ENCODE peak calls at places on chromosomes 3 and 15, in six cellular contexts. One of them, this sample, is unnamed.

GRCh38 chr3:170724599-170724998 is 138.7 kb upstream of the SLC7A14 start:
- DNase-seq in A549: no peak
- DNase-seq in SK-N-SH: no peak
- DNase-seq in HepG2: no peak
- DNase-seq in GM12878: no peak
- DNase-seq in K562: no peak
- DNase-seq in this sample: peak; percentile 82

GRCh38 chr3:141789281-141789680 is 26.1 kb downstream of the GRK7 start:
- DNase-seq in A549: peak; percentile 59
- DNase-seq in SK-N-SH: no peak
- DNase-seq in HepG2: peak; percentile 19
- DNase-seq in GM12878: no peak
- DNase-seq in K562: peak; percentile 61
- DNase-seq in this sample: no peak

GRCh38 chr3:30752961-30753360 is 141.5 kb downstream of the GADL1 start:
- DNase-seq in A549: peak; percentile 60
- DNase-seq in SK-N-SH: no peak
- DNase-seq in HepG2: peak; percentile 21
- DNase-seq in GM12878: no peak
- DNase-seq in K562: no peak
- DNase-seq in this sample: peak; percentile 83

GRCh38 chr3:186663351-186664118 is 2.3 kb upstream of the HRG start:
- DNase-seq in A549: no peak
- DNase-seq in SK-N-SH: no peak
- DNase-seq in HepG2: no peak
- DNase-seq in GM12878: no peak
- DNase-seq in K562: no peak
- DNase-seq in this sample: no peak

GRCh38 chr3:36804295-36805055 is 40.1 kb upstream of the DCLK3 start:
- DNase-seq in A549: no peak
- DNase-seq in SK-N-SH: no peak
- DNase-seq in HepG2: no peak
- DNase-seq in GM12878: no peak
- DNase-seq in K562: no peak
- DNase-seq in this sample: no peak

GRCh38 chr15:48413304-48413703 is 82.1 kb downstream of the DUT start:
- DNase-seq in A549: no peak
- DNase-seq in SK-N-SH: no peak
- DNase-seq in HepG2: peak; percentile 9
- DNase-seq in GM12878: no peak
- DNase-seq in K562: no peak
- DNase-seq in this sample: peak; percentile 71

GRCh38 chr3:107498646-107499045 is 24.1 kb upstream of the BBX start:
- DNase-seq in A549: no peak
- DNase-seq in SK-N-SH: no peak
- DNase-seq in HepG2: no peak
- DNase-seq in GM12878: no peak
- DNase-seq in K562: no peak
- DNase-seq in this sample: no peak

GRCh38 chr15:90232196-90232595 is 1.5 kb downstream of the CIB1 start:
- DNase-seq in A549: no peak
- DNase-seq in SK-N-SH: no peak
- DNase-seq in HepG2: no peak
- DNase-seq in GM12878: no peak
- DNase-seq in K562: no peak
- DNase-seq in this sample: no peak

GRCh38 chr3:373193-373784 is 176.7 kb downstream of the CHL1 start:
- DNase-seq in A549: no peak
- DNase-seq in SK-N-SH: no peak
- DNase-seq in HepG2: no peak
- DNase-seq in GM12878: no peak
- DNase-seq in K562: no peak
- DNase-seq in this sample: no peak

GRCh38 chr3:12288466-12289129 is at the start of gene PPARG:
- DNase-seq in A549: peak; percentile 84
- DNase-seq in SK-N-SH: peak; percentile 73
- DNase-seq in HepG2: peak; percentile 54
- DNase-seq in GM12878: no peak
- DNase-seq in K562: no peak
- DNase-seq in this sample: no peak

GRCh38 chr3:69871868-69872267 is 127.7 kb upstream of the SAMMSON start:
- DNase-seq in A549: no peak
- DNase-seq in SK-N-SH: no peak
- DNase-seq in HepG2: no peak
- DNase-seq in GM12878: no peak
- DNase-seq in K562: no peak
- DNase-seq in this sample: no peak

GRCh38 chr15:89404023-89404422 is 69.4 kb upstream of the POLG start:
- DNase-seq in A549: no peak
- DNase-seq in SK-N-SH: no peak
- DNase-seq in HepG2: no peak
- DNase-seq in GM12878: no peak
- DNase-seq in K562: no peak
- DNase-seq in this sample: no peak

GRCh38 chr3:145648396-145648795 is 512.6 kb downstream of the PLOD2 start:
- DNase-seq in A549: no peak
- DNase-seq in SK-N-SH: no peak
- DNase-seq in HepG2: no peak
- DNase-seq in GM12878: no peak
- DNase-seq in K562: no peak
- DNase-seq in this sample: no peak

DNA sequence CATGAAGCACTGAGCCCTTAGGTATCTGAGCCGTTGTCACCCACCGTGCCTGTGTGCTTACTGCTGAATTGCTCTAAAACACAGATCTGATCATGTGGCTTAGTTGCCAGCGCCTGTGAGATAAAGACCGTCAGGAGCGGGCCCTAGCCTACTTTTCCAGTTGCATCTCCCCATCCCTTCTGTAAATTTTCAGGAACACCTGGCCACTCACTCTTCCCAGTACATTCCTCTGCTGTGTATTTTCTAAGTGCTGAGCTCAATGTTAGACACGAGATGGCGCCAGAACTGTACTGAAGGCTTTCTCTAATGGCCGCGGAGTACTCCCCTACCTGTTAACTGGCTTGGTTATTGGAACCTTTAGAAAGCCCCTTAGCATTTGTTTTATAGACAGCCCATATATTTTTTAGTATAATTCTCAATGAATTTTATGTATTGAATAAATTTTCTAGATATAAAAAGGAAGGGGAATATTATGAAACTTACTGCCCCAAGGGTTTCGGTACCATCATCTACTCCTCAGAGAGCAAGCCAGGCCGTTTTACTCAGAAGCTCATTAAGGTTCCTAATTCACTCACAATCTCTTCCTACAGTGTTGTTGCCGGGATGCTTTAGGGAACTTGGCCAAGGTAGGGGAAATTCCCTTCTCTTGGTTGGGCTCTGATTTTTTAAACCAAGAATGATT is 16.7 kb upstream of the WNT7A start:
- DNase-seq in A549: peak; percentile 78
- DNase-seq in SK-N-SH: peak; percentile 70
- DNase-seq in HepG2: peak; percentile 70
- DNase-seq in GM12878: peak; percentile 16
- DNase-seq in K562: peak; percentile 83
- DNase-seq in this sample: peak; percentile 54
- TF ChIP-seq SMC3 in A549: peak; percentile 56
- TF ChIP-seq SMC3 in SK-N-SH: peak; percentile 83
- TF ChIP-seq SMC3 in HepG2: peak; percentile 94
- TF ChIP-seq SMC3 in GM12878: peak; percentile 67
- TF ChIP-seq SMC3 in K562: peak; percentile 88
- TF ChIP-seq SMC3 in this sample: peak; percentile 64

DNA sequence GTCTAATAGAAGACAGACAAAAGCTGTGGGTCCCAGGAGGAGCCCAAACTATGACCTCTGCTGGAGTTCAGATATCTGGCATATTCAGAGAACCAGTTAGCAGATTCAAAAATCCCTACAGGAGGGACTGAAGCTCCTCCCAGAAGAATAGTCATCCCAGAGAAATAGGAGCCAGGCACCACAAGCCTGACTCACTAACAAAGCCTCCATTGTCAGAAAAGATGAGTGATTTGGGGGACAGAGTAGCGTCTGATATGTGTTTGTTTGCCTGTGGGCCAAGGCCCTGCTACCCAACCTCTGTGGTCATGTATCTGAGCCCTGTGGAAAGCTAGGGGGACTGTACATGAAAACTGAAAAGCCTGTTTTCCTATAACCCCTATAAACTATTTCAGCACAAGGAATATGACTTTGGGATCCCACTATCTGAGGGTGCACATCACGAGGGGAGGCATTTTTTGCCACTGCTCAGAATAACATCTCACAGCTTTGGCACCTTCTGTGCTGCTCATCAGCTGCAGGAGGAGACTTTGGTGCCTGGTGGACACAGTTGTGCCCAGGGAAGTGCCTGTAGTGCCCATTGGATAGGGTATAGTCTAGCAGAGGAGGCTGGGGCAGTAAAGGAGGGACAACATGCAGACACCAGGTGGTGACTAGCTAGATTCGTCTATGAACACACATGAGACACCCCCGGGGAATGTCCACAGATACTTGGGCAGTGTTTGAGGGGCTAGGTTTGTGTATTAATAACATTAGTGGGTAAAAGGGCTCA is 9.7 kb upstream of the LARP6 start:
- DNase-seq in A549: peak; percentile 79
- DNase-seq in SK-N-SH: no peak
- DNase-seq in HepG2: peak; percentile 82
- DNase-seq in GM12878: no peak
- DNase-seq in K562: no peak
- DNase-seq in this sample: peak; percentile 92
- TF ChIP-seq SMC3 in A549: no peak
- TF ChIP-seq SMC3 in SK-N-SH: no peak
- TF ChIP-seq SMC3 in HepG2: no peak
- TF ChIP-seq SMC3 in GM12878: no peak
- TF ChIP-seq SMC3 in K562: no peak
- TF ChIP-seq SMC3 in this sample: no peak

DNA sequence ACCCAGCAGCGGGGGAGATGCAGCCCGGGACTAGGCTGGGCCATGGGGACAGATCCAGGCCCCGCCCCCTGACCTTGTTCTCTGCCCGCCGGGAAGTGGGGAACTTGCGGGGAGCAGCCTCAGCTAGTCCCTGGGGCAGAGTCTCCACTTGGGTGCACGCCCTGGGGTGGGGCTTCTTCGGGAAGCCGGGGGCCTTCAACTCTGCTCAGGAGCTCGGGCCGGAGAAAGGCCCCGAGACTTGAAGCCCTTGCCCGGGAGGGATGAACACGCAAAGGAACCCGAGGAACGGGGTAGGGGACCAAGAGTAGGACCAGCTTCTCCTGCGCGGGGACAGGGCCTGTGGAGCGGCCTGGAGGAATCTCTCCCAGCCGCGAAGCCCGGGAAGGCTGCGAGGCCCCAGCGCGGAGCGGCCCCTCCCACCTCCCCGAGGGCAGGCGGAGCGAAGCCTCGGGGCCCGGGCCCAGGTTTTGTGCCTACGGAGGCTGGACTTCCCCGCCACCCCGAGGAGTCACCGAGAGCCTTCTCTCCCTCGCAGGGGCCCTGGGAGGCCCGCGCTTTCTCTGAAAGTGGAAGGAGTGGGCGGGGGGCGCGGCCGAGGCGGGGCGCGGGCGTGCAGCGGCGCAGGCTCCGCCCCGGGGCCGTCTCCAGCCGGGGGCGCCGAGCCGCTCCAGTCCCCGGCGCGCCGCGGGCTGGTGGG is at the start of gene ITPKA:
- DNase-seq in A549: peak; percentile 61
- DNase-seq in SK-N-SH: peak; percentile 93
- DNase-seq in HepG2: peak; percentile 88
- DNase-seq in GM12878: peak; percentile 30
- DNase-seq in K562: peak; percentile 90
- DNase-seq in this sample: peak; percentile 78
- TF ChIP-seq SMC3 in A549: no peak
- TF ChIP-seq SMC3 in SK-N-SH: no peak
- TF ChIP-seq SMC3 in HepG2: no peak
- TF ChIP-seq SMC3 in GM12878: no peak
- TF ChIP-seq SMC3 in K562: no peak
- TF ChIP-seq SMC3 in this sample: no peak

GRCh38 chr3:177624523-177625495 is 427.5 kb upstream of the TBL1XR1 start:
- DNase-seq in A549: no peak
- DNase-seq in SK-N-SH: no peak
- DNase-seq in HepG2: peak; percentile 63
- DNase-seq in GM12878: no peak
- DNase-seq in K562: no peak
- DNase-seq in this sample: no peak
- TF ChIP-seq SMC3 in A549: no peak
- TF ChIP-seq SMC3 in SK-N-SH: no peak
- TF ChIP-seq SMC3 in HepG2: no peak
- TF ChIP-seq SMC3 in GM12878: no peak
- TF ChIP-seq SMC3 in K562: no peak
- TF ChIP-seq SMC3 in this sample: no peak